ENCODE peak calls at places on chromosomes 5 and 9, in ten cellular contexts. R is IMR-90, H is uterus, F is adrenal gland, V is right lobe of liver, T is prostate gland, W is tibial nerve, M is sigmoid colon, Y is gastrocnemius medialis, L is HCT116. Q is an unnamed sample. For H3K4me1, the result is how much of the 10 kb centered on the place peaks cover.

GRCh38 chr5:81924467-81924866 is 47.4 kb upstream of the ATG10 start:
- DNase-seq in R (no peak), H (no peak), F (no peak), V (no peak), T (no peak), W (no peak), M (no peak), Y (no peak), L (no peak), Q (no peak)

GRCh38 chr9:114382951-114383865 is 4.6 kb downstream of the AKNA start:
- DNase-seq in R (peak), H (peak), F (no peak), V (no peak), T (no peak), W (no peak), M (peak), Y (no peak), L (no peak), Q (no peak)

GRCh38 chr5:170293273-170293672 is 4.3 kb downstream of the LCP2 start:
- DNase-seq in R (no peak), H (no peak), F (peak), V (no peak), T (no peak), W (no peak), M (peak), Y (peak), L (no peak), Q (no peak)

GRCh38 chr5:179986328-179986727 is 78.6 kb upstream of the TBC1D9B start:
- DNase-seq in R (no peak), H (no peak), F (no peak), V (no peak), T (no peak), W (no peak), M (no peak), Y (no peak), L (no peak), Q (no peak)

GRCh38 chr5:173670130-173670591 is 53.7 kb upstream of the BOD1 start:
- DNase-seq in R (peak), H (no peak), F (no peak), V (no peak), T (no peak), W (no peak), M (no peak), Y (no peak), L (no peak), Q (peak)

GRCh38 chr9:108550111-108550510 is 305.7 kb downstream of the ACTL7B start:
- DNase-seq in R (no peak), H (no peak), F (peak), V (no peak), T (no peak), W (no peak), M (no peak), Y (no peak), L (no peak), Q (no peak)

GRCh38 chr5:34674226-34674625 is 18.1 kb downstream of the RAI14 start:
- DNase-seq in R (peak), H (no peak), F (no peak), V (no peak), T (no peak), W (no peak), M (no peak), Y (no peak), L (no peak), Q (no peak)

GRCh38 chr9:129568560-129569505 is 52.1 kb downstream of the C9orf50 start:
- DNase-seq in R (no peak), H (peak), F (peak), V (peak), T (no peak), W (no peak), M (peak), Y (no peak), L (no peak), Q (no peak)

GRCh38 chr5:95611396-95611795 is 8.5 kb upstream of the GPR150 start:
- DNase-seq in R (no peak), H (no peak), F (no peak), V (no peak), T (no peak), W (no peak), M (no peak), Y (no peak), L (no peak), Q (no peak)

GRCh38 chr5:1044117-1044516 is 35.5 kb downstream of the NKD2 start:
- DNase-seq in R (no peak), H (no peak), F (no peak), V (no peak), T (no peak), W (no peak), M (peak), Y (no peak), L (no peak), Q (no peak)

GRCh38 chr9:112175796-112176315 is 759 bp upstream of the SUSD1 start:
- DNase-seq in R (no peak), H (no peak), F (no peak), V (no peak), T (no peak), W (no peak), M (no peak), Y (no peak), L (no peak), Q (no peak)
- H3K4me3 ChIP-seq in R (no peak), H (no peak), F (no peak), V (peak), T (peak), W (no peak), M (peak), Y (peak), L (peak), Q (peak)

DNA sequence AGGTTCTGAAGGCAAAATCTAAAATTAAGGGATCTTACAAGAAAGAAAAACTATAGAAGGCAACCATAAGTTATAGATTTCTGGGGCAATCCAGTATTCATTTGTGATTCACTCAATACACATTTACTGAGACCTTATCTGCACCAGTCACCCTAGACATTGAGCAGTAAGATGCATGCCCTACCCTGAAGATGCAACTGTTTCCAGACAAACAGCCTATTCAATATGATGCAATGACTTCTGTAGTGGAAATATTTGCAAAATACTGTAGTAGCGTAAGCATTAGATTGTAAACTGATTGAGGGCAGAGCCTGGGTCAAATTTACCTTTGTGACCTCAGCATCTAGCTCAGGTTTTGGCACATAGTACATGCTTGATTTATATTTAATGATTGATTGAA is 256.2 kb upstream of the ACTBL2 start:
- DNase-seq in R (no peak), H (no peak), F (no peak), V (no peak), T (no peak), W (no peak), M (no peak), Y (no peak), L (no peak), Q (no peak)
- TF ChIP-seq POLR2A in R (no peak), H (no peak), F (no peak), V (no peak), T (no peak), W (no peak), M (no peak), Y (no peak), L (no peak), Q (no peak)

DNA sequence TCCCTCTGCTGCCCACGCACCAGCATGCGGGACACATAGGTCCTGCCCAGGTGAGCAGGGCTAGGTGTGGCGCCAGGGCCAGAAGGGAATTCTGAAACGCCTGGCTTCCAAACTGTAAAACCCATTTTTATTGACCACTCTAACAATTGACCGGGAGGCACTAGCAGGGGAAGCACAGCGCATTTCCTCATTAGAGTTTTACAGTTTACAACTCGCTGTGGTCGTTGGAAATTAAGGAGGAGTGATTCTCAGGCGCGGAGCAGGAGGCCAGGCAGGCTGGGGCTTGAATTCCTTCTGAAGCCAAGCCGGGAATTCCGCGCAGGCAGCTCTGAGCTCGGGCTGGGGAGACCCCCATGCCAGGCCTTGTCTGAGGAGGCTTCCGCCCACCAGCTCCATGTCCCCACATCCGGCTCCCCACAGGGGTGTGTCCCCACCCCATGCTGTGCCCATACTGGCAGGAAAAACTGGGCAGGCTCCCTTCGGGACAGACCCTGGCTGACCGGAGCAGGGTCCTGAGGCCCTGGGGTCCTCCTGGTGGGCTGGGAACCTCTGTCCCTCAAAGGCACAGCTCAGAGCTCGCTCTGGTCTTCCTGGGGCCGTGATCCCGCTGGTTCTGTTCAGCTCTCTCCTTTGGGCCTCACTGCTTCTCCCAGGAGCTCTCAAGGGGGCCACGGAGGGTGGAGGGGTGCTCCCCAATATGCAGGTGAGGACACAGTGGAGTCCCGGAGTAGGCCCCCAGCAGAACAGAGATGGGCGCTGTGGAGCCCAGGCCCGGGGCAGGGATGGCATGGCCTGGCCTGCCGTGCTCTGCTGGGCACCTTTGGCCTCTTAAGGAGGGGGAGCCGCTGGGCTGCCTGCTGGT is 1.2 kb upstream of the NRARP start:
- DNase-seq in R (no peak), H (no peak), F (no peak), V (no peak), T (peak), W (no peak), M (peak), Y (no peak), L (no peak), Q (no peak)
- H3K4me1 ChIP-seq in R (under half), H (under half), F (under half), V (under half), T (under half), W (under half), M (under half), Y (under half), L (half or more), Q (half or more)

DNA sequence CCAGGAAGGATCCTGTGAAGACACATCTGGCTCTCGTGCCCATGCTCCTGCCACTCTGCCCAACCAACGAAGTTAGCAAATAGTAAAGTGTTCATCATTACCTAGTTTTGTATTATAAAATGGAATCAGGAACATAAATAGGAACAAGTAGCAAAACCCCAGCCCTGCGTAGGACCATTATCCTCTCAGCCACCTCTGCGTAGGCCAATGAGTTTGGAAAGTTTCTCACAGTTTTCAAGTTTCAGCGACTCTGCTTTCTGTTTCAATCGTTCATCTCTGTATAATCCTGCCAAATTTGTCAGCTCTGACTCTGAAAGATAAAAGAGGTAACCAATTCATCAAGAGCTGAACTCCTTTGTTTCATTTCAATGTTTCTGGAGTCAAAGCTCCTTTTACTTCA is 10.1 kb upstream of the SPATA24 start:
- DNase-seq in R (no peak), H (no peak), F (no peak), V (peak), T (no peak), W (no peak), M (no peak), Y (no peak), L (no peak), Q (no peak)
- H3K4me3 ChIP-seq in R (no peak), H (no peak), F (no peak), V (no peak), T (no peak), W (no peak), M (no peak), Y (no peak), L (no peak), Q (no peak)